ENCODE peak calls at places on chromosomes 13 and 19, in six cellular contexts. L, R, O, X, P and K are unnamed samples.

GRCh38 chr13:99960663-99961440 is 10.7 kb downstream of the ZIC5 start:
- DNase-seq in P (peak; percentile 51), R (no peak), L (no peak), X (no peak), O (no peak), K (no peak)

GRCh38 chr19:3548594-3548993 is 8.8 kb downstream of the MFSD12 start:
- DNase-seq in P (no peak), L (no peak), R (no peak), X (no peak), O (no peak), K (no peak)

GRCh38 chr19:27796073-27796472 is 1416.9 kb downstream of the UQCRFS1 start:
- DNase-seq in X (no peak), P (no peak), O (no peak), L (no peak), R (no peak), K (no peak)

GRCh38 chr19:33819875-33820781 is 23.5 kb downstream of the KCTD15 start:
- DNase-seq in P (peak; percentile 84), O (peak; percentile 76), R (no peak), L (peak; percentile 43), X (peak; percentile 59), K (no peak)

GRCh38 chr19:49589391-49589790 is 1.6 kb upstream of the PRR12 start:
- DNase-seq in O (no peak), P (no peak), X (no peak), R (no peak), L (no peak), K (no peak)

GRCh38 chr19:48728882-48729645 is 9.5 kb upstream of the MAMSTR start:
- DNase-seq in L (no peak), X (no peak), R (no peak), O (no peak), P (peak; percentile 75), K (no peak)

GRCh38 chr19:10921199-10921879 is 7.1 kb downstream of the YIPF2 start:
- DNase-seq in P (no peak), O (no peak), R (no peak), X (no peak), L (no peak), K (no peak)

GRCh38 chr13:43143591-43143990 is 120.2 kb downstream of the DNAJC15 start:
- DNase-seq in O (no peak), R (no peak), L (no peak), X (no peak), P (no peak), K (no peak)

GRCh38 chr19:38656171-38656981 is 8.9 kb downstream of the ACTN4 start:
- DNase-seq in L (no peak), O (peak; percentile 68), P (no peak), R (no peak), X (peak; percentile 68), K (no peak)

GRCh38 chr19:47663911-47664771 is 49.1 kb upstream of the EHD2 start:
- DNase-seq in R (peak; percentile 91), O (peak; percentile 100), P (no peak), L (peak; percentile 51), X (peak; percentile 99), K (peak; percentile 45)

GRCh38 chr13:34250151-34250550 is 432.2 kb downstream of the RFC3 start:
- DNase-seq in R (no peak), X (peak; percentile 46), P (no peak), L (no peak), O (no peak), K (no peak)

GRCh38 chr19:55321466-55321865 is 3.7 kb downstream of the TMEM150B start:
- DNase-seq in R (no peak), X (no peak), O (no peak), L (no peak), P (no peak), K (no peak)

GRCh38 chr13:34162545-34162936 is 344.6 kb downstream of the RFC3 start:
- DNase-seq in X (peak; percentile 80), P (no peak), R (no peak), L (no peak), O (peak; percentile 36), K (no peak)

GRCh38 chr13:33169273-33169980 is 116.1 kb downstream of the STARD13 start:
- DNase-seq in R (peak; percentile 50), X (peak; percentile 93), P (no peak), L (no peak), O (peak; percentile 78), K (no peak)

GRCh38 chr13:103884139-103884723 is 818.0 kb upstream of the SLC10A2 start:
- DNase-seq in P (no peak), R (no peak), X (no peak), O (no peak), L (no peak), K (no peak)

GRCh38 chr19:16330368-16330801 is 5.8 kb downstream of the KLF2 start:
- DNase-seq in L (no peak), R (no peak), X (peak; percentile 87), P (no peak), O (peak; percentile 73), K (no peak)

GRCh38 chr13:29423050-29423449 is 172.4 kb downstream of the SLC7A1 start:
- DNase-seq in P (peak; percentile 61), L (no peak), X (no peak), O (no peak), R (no peak), K (no peak)

GRCh38 chr13:29427937-29428309 is 167.6 kb downstream of the SLC7A1 start:
- DNase-seq in R (no peak), L (no peak), X (no peak), O (no peak), P (no peak), K (no peak)

GRCh38 chr13:29418026-29418425 is 177.5 kb downstream of the SLC7A1 start:
- DNase-seq in P (peak; percentile 17), L (no peak), X (no peak), R (no peak), O (no peak), K (no peak)

GRCh38 chr13:29422015-29422414 is 173.5 kb downstream of the SLC7A1 start:
- DNase-seq in P (no peak), X (no peak), R (no peak), O (no peak), L (no peak), K (no peak)
- TF ChIP-seq CTCF in P (no peak), X (no peak), R (no peak), O (no peak), L (no peak), K (no peak)

GRCh38 chr13:51134763-51135365 is 23.8 kb upstream of the C13orf42 start:
- DNase-seq in X (no peak), P (no peak), L (no peak), R (no peak), O (no peak), K (no peak)

GRCh38 chr13:51137250-51137649 is 26.2 kb upstream of the C13orf42 start:
- DNase-seq in L (no peak), R (no peak), O (no peak), X (no peak), P (no peak), K (no peak)

DNA sequence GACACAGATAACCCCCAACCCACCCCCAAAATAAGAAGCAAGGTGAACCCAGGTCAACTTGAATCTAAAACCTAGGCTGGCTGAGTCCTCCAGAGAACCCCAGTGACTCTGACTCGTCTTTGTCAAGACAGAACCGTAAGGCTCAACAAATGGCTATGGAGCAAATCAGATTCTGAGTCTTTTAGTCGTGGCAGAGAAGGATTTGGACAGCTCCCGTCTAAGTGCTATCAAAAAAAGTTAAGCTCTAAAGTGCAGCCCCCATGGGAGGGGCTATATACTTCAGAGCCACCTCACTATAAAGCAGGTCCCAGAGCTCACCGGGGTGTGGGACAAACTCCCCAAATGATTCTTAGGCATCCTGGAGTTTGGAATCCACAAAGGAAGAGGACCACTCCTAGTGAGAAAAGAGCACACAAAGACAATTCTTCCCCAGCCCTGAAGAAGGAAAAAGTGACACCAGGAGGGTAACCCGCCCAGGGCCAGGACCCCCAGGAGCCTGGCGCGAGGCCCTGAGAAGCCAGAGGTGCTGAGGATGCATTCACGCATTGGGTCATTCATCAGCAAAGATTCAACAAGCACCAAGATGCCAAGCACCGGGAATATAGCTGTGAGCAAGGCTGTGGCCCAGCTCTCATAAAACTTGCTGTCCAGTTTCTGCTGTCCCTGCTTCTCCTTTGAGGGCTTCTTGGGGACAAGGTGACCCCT is 25.4 kb upstream of the C13orf42 start:
- DNase-seq in L (no peak), P (no peak), O (no peak), X (no peak), R (no peak), K (no peak)
- H3K4me3 ChIP-seq in L (no peak overlapping the region), P (no peak overlapping the region), O (no peak overlapping the region), X (no peak overlapping the region), R (no peak overlapping the region), K (no peak overlapping the region)

GRCh38 chr13:77477299-77477848 is 58.1 kb upstream of the SCEL start:
- DNase-seq in L (no peak), P (no peak), O (no peak), X (no peak), R (no peak), K (no peak)

GRCh38 chr13:77479326-77479725 is 56.2 kb upstream of the SCEL start:
- DNase-seq in L (no peak), O (no peak), R (no peak), X (no peak), P (no peak), K (no peak)

GRCh38 chr13:77476456-77476855 is 59.0 kb upstream of the SCEL start:
- DNase-seq in L (no peak), R (no peak), X (no peak), O (no peak), P (no peak), K (no peak)

GRCh38 chr13:77480071-77480470 is 55.4 kb upstream of the SCEL start:
- DNase-seq in P (peak; percentile 57), X (no peak), L (no peak), O (peak; percentile 2), R (no peak), K (no peak)

DNA sequence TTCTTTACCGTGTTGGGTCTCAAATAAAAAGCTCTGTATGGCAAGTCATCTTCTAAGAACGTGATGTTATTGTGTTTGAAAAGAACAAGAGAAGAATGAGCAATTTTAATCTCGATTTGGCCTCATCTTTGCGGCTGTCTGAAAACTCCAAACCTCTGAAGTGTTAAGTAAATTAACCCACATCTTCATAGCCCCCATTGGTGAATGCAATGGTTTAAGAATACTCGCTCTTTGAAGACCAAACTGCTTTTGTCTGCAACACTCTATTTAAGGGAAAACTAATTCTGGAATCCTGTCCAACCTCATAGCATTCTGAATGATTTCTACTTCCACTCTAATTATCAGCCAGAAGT is 56.9 kb upstream of the SCEL start:
- DNase-seq in O (no peak), L (no peak), R (no peak), X (no peak), P (no peak), K (no peak)
- TF ChIP-seq CTCF in O (no peak), L (no peak), R (no peak), X (no peak), P (no peak), K (no peak)

DNA sequence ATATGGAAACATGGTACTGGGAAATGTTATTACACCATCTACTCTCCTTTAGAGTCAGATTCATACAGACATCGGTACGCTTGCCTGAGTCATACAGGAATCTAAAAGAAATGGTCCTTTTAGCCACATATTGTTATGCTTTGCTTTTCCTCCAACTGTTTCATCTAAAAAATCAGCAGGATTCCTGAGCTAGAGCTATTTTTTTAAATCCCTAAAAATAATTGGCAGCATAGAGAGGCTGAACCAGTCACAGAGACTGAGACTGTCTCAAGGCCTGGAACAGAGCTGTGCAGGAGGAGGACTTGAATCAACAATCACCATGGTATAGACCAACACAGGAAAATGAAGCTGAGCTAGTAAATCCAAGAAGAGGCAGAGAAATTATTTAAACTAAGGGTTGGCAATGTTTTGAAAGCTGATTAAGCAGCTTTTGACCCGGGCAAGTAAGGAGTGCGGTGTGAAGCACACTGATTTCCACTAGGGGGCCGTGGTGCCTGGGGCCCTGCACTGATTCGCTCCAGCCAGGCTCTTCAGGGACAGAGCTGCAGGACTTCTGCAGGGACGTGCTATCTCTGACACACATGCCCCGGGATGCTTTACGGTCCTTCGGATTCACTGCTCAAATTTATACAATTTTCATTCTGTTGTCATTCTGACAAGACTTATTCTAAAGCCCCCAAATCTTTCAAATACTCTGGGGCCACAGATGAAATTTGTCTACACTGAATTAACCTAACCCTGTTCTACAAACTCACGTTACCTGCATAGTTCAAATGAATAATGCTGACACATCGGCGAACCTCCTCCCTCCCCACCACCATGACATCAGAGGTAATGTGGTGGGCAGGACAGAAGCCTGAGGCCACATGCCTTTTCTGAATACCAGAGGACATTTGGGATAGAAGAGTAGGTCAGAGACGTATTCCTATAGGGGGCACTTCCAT is 87.6 kb upstream of the SLC15A1 start:
- DNase-seq in O (peak; percentile 62), X (peak; percentile 85), R (no peak), L (peak; percentile 33), P (peak; percentile 90), K (peak; percentile 11)
- H3K4me3 ChIP-seq in O (no peak overlapping the region), X (no peak overlapping the region), R (no peak overlapping the region), L (no peak overlapping the region), P (no peak overlapping the region), K (no peak overlapping the region)